ENCODE peak calls at places on chromosomes 11 and 22, in five cellular contexts. One of them, this sample, is unnamed.

GRCh38 chr11:47998733-47999359 is 18.5 kb downstream of the PTPRJ start:
- DNase-seq in A549: peak
- DNase-seq in SK-N-SH: no peak
- DNase-seq in GM12878: no peak
- DNase-seq in K562: no peak
- DNase-seq in this sample: no peak

GRCh38 chr11:114448749-114449484 is 9.7 kb downstream of the REXO2 start:
- DNase-seq in SK-N-SH: no peak
- DNase-seq in K562: no peak
- DNase-seq in A549: no peak
- DNase-seq in GM12878: no peak
- DNase-seq in this sample: peak

GRCh38 chr11:13233173-13233572 is 44.4 kb upstream of the BMAL1 start:
- DNase-seq in K562: no peak
- DNase-seq in A549: no peak
- DNase-seq in SK-N-SH: no peak
- DNase-seq in GM12878: no peak
- DNase-seq in this sample: no peak

GRCh38 chr22:26781062-26781461 is 123.7 kb downstream of the MIAT start:
- DNase-seq in K562: no peak
- DNase-seq in SK-N-SH: no peak
- DNase-seq in A549: no peak
- DNase-seq in GM12878: no peak
- DNase-seq in this sample: no peak

GRCh38 chr11:7573193-7573557 is 59.4 kb downstream of the PPFIBP2 start:
- DNase-seq in GM12878: no peak
- DNase-seq in SK-N-SH: no peak
- DNase-seq in K562: no peak
- DNase-seq in A549: no peak
- DNase-seq in this sample: peak

GRCh38 chr11:34226210-34226609 is 120.8 kb downstream of the NAT10 start:
- DNase-seq in GM12878: no peak
- DNase-seq in A549: no peak
- DNase-seq in K562: no peak
- DNase-seq in SK-N-SH: no peak
- DNase-seq in this sample: no peak

GRCh38 chr11:13928566-13929251 is 33.8 kb upstream of the SPON1 start:
- DNase-seq in A549: peak
- DNase-seq in SK-N-SH: no peak
- DNase-seq in GM12878: no peak
- DNase-seq in K562: peak
- DNase-seq in this sample: peak

GRCh38 chr22:28142361-28142801 is 223.3 kb upstream of the PITPNB start:
- DNase-seq in GM12878: no peak
- DNase-seq in A549: no peak
- DNase-seq in SK-N-SH: no peak
- DNase-seq in K562: no peak
- DNase-seq in this sample: peak

GRCh38 chr11:111793863-111794262 is 27.7 kb upstream of the PPP2R1B start:
- DNase-seq in GM12878: no peak
- DNase-seq in A549: no peak
- DNase-seq in SK-N-SH: peak
- DNase-seq in K562: no peak
- DNase-seq in this sample: peak

GRCh38 chr22:20552450-20552894 is 45.1 kb downstream of the MED15 start:
- DNase-seq in SK-N-SH: no peak
- DNase-seq in K562: no peak
- DNase-seq in GM12878: no peak
- DNase-seq in A549: no peak
- DNase-seq in this sample: peak

GRCh38 chr11:35969089-35970046 is 25.5 kb downstream of the LDLRAD3 start:
- DNase-seq in SK-N-SH: no peak
- DNase-seq in A549: no peak
- DNase-seq in GM12878: no peak
- DNase-seq in K562: no peak
- DNase-seq in this sample: peak

GRCh38 chr11:47565340-47566165 is at the start of gene PTPMT1:
- DNase-seq in SK-N-SH: peak
- DNase-seq in GM12878: no peak
- DNase-seq in K562: peak
- DNase-seq in A549: peak
- DNase-seq in this sample: peak

GRCh38 chr11:57964660-57965059 is 59.0 kb upstream of the OR9Q1 start:
- DNase-seq in K562: no peak
- DNase-seq in A549: no peak
- DNase-seq in SK-N-SH: no peak
- DNase-seq in GM12878: no peak
- DNase-seq in this sample: no peak

GRCh38 chr22:33909906-33910305 is 10.4 kb downstream of the LARGE1 start:
- DNase-seq in GM12878: no peak
- DNase-seq in K562: no peak
- DNase-seq in SK-N-SH: no peak
- DNase-seq in A549: no peak
- DNase-seq in this sample: no peak

GRCh38 chr22:27761652-27762051 is 39.9 kb downstream of the MN1 start:
- DNase-seq in A549: no peak
- DNase-seq in SK-N-SH: peak
- DNase-seq in GM12878: no peak
- DNase-seq in K562: no peak
- DNase-seq in this sample: no peak

GRCh38 chr11:117520201-117520600 is 192.5 kb downstream of the CEP164 start:
- DNase-seq in GM12878: no peak
- DNase-seq in K562: no peak
- DNase-seq in SK-N-SH: no peak
- DNase-seq in A549: no peak
- DNase-seq in this sample: no peak

GRCh38 chr11:131816046-131816445 is 445.6 kb downstream of the NTM start:
- DNase-seq in A549: no peak
- DNase-seq in K562: no peak
- DNase-seq in GM12878: no peak
- DNase-seq in SK-N-SH: no peak
- DNase-seq in this sample: no peak

GRCh38 chr11:60912851-60913550 is 957 bp upstream of the TMEM109 start:
- DNase-seq in A549: no peak
- DNase-seq in SK-N-SH: no peak
- DNase-seq in K562: no peak
- DNase-seq in GM12878: no peak
- DNase-seq in this sample: no peak

GRCh38 chr11:130772266-130773227 is 143.7 kb downstream of the SNX19 start:
- DNase-seq in K562: no peak
- DNase-seq in GM12878: no peak
- DNase-seq in SK-N-SH: no peak
- DNase-seq in A549: peak
- DNase-seq in this sample: peak

GRCh38 chr22:19520566-19521305 is 3.5 kb downstream of the CLDN5 start:
- DNase-seq in A549: no peak
- DNase-seq in K562: no peak
- DNase-seq in SK-N-SH: no peak
- DNase-seq in GM12878: no peak
- DNase-seq in this sample: no peak

GRCh38 chr11:69129647-69130046 is 26.1 kb upstream of the SMIM38 start:
- DNase-seq in K562: no peak
- DNase-seq in GM12878: no peak
- DNase-seq in A549: no peak
- DNase-seq in SK-N-SH: no peak
- DNase-seq in this sample: no peak

GRCh38 chr11:115503083-115503885 is 931 bp downstream of the CADM1 start:
- DNase-seq in GM12878: no peak
- DNase-seq in SK-N-SH: peak
- DNase-seq in K562: no peak
- DNase-seq in A549: peak
- DNase-seq in this sample: peak

GRCh38 chr11:115501504-115501894 is 2.7 kb downstream of the CADM1 start:
- DNase-seq in A549: no peak
- DNase-seq in GM12878: no peak
- DNase-seq in SK-N-SH: no peak
- DNase-seq in K562: no peak
- DNase-seq in this sample: no peak

GRCh38 chr11:115502636-115503082 is 1.6 kb downstream of the CADM1 start:
- DNase-seq in A549: no peak
- DNase-seq in K562: no peak
- DNase-seq in SK-N-SH: no peak
- DNase-seq in GM12878: no peak
- DNase-seq in this sample: no peak

GRCh38 chr11:115500547-115501503 is 3.4 kb downstream of the CADM1 start:
- DNase-seq in A549: no peak
- DNase-seq in SK-N-SH: peak
- DNase-seq in GM12878: no peak
- DNase-seq in K562: no peak
- DNase-seq in this sample: no peak

DNA sequence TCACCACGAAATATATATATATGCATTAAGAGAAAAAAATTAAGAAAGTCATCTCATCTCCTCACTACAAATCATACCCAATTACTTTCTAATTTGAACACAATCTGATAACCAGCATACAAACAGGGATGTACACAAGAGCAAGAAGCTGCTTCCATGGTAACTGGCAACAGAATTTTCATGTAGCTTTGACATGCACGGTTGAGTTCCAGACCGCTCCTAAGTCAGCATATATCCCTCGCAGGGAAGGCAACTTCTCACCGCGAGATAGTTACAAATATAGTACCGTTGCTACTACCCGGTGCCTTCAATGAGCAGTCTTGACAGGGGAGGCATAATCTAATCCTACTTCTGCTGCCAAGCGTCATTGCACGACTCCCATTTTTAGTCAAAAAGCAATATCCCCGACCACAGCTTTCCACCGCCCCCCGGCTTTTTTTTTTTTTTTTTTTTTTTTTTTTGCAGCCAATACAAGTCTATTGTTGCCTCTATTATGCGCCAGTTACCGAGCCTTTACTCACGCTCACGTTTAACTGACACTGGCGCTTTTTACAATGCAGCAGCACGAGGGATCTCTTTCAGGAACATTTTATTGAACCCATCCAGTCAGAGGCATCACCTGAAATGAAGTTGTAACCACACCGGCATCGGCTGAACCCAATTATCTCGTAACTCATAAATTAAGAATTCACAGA is 2.2 kb downstream of the CADM1 start:
- DNase-seq in A549: no peak
- DNase-seq in GM12878: peak
- DNase-seq in SK-N-SH: peak
- DNase-seq in K562: no peak
- DNase-seq in this sample: peak
- TF ChIP-seq RFX5 in A549: no peak
- TF ChIP-seq RFX5 in GM12878: no peak
- TF ChIP-seq RFX5 in SK-N-SH: no peak
- TF ChIP-seq RFX5 in K562: no peak
- TF ChIP-seq RFX5 in this sample: no peak

GRCh38 chr11:92946707-92947106 is 22.7 kb upstream of the MTNR1B start:
- DNase-seq in SK-N-SH: no peak
- DNase-seq in GM12878: no peak
- DNase-seq in K562: no peak
- DNase-seq in A549: no peak
- DNase-seq in this sample: no peak

GRCh38 chr11:92939305-92939704 is 30.1 kb upstream of the MTNR1B start:
- DNase-seq in GM12878: no peak
- DNase-seq in K562: no peak
- DNase-seq in SK-N-SH: no peak
- DNase-seq in A549: no peak
- DNase-seq in this sample: no peak

DNA sequence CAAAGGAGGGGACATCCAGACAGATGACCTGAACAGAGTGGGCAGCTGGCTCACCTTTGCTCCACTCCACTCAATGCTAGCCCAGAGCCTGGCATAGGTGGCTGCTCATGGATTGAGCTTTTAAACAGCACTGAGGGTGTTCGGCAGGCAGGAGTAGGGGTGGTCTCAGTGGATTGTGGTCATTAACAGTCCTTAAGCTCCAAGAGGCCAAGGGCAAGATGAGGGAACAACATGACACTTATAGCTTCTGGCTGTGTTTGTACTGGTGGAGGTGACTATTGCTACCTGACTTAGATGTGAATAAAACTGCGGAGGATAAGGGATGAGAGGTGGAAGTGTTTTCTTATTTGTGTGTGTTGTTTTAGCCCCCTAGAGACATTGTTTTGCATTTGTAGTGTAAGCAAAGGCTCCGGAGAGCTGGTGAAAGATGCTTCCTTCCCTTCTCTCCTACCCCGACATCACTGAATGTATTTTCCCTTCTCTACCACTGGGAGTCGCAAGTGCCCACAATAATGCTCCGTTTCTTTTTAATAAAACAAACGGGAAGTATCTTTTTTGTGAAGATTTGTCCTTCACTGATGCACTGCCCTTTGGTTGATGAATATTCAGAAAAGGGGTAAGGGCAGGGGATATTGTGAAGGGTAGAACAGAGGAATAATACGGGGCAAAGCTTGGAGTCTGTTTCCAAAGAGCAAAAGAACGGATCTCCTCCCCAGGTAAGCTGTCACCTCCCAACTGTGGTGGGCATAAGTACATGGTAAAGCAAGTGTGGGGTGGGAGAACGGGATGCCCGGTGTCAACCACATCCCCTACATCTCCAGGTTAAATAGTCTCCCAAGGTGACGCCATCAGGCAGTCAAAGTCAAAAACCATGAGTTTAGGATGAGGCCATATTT is 27.5 kb upstream of the MTNR1B start:
- DNase-seq in SK-N-SH: peak
- DNase-seq in A549: peak
- DNase-seq in K562: peak
- DNase-seq in GM12878: no peak
- DNase-seq in this sample: peak
- TF ChIP-seq RFX5 in SK-N-SH: no peak
- TF ChIP-seq RFX5 in A549: no peak
- TF ChIP-seq RFX5 in K562: no peak
- TF ChIP-seq RFX5 in GM12878: no peak
- TF ChIP-seq RFX5 in this sample: no peak

DNA sequence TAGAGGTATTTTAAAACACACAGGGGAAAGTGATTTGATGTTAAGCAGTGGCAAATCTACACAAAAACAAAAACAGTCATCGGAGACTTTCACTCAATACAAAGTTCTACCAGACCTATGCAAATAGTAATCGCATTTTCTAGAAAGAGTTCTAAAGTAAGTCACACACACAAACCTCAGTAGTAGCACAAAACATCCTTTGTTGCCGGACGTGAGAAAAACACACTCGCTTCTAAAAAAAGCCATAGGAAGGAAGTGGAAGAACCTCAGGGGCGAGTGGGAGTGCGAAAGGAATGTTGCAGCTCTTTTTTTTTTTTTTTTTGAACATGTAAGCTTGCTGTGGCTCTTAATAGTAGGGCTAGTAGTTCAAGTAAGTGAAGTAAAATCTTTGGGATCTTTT is 88.9 kb downstream of the MAML2 start:
- DNase-seq in SK-N-SH: no peak
- DNase-seq in K562: no peak
- DNase-seq in A549: no peak
- DNase-seq in GM12878: peak
- DNase-seq in this sample: peak
- TF ChIP-seq RFX5 in SK-N-SH: no peak
- TF ChIP-seq RFX5 in K562: no peak
- TF ChIP-seq RFX5 in A549: no peak
- TF ChIP-seq RFX5 in GM12878: no peak
- TF ChIP-seq RFX5 in this sample: no peak

GRCh38 chr11:28048812-28049211 is 59.1 kb downstream of the KIF18A start:
- DNase-seq in K562: no peak
- DNase-seq in A549: peak
- DNase-seq in SK-N-SH: no peak
- DNase-seq in GM12878: no peak
- DNase-seq in this sample: no peak

GRCh38 chr11:28043930-28044709 is 63.8 kb downstream of the KIF18A start:
- DNase-seq in A549: peak
- DNase-seq in SK-N-SH: no peak
- DNase-seq in K562: no peak
- DNase-seq in GM12878: no peak
- DNase-seq in this sample: peak

GRCh38 chr11:28049338-28050216 is 58.4 kb downstream of the KIF18A start:
- DNase-seq in K562: no peak
- DNase-seq in A549: peak
- DNase-seq in SK-N-SH: no peak
- DNase-seq in GM12878: no peak
- DNase-seq in this sample: peak
- TF ChIP-seq RFX5 in K562: no peak
- TF ChIP-seq RFX5 in A549: no peak
- TF ChIP-seq RFX5 in SK-N-SH: no peak
- TF ChIP-seq RFX5 in GM12878: no peak
- TF ChIP-seq RFX5 in this sample: no peak

This sample was measured in IMR-90.